ENCODE peak calls at places on chromosomes 7 and 10, in nine cellular contexts. N is hepatocyte, C is fibroblast of pulmonary artery, F is fibroblast of the aortic adventitia, L is astrocyte of the cerebellum, B is astrocyte of the spinal cord, V is upper lobe of right lung, O is tibial nerve, Z is fibroblast of lung. M is an unnamed sample.
A peak's percentile ranks its signal among the peaks of the same experiment; 100 is the strongest.

GRCh38 chr10:73906524-73907447 is 4.1 kb upstream of the PLAU start:
- DNase-seq in C (peak; percentile 99), O (peak; percentile 68), L (peak; percentile 98), N (peak; percentile 81), Z (peak; percentile 99), F (peak; percentile 98), V (no peak), B (peak; percentile 99), M (peak; percentile 99)

GRCh38 chr7:150753239-150753638 is 16.0 kb downstream of the GIMAP5 start:
- DNase-seq in B (no peak), V (no peak), C (no peak), O (no peak), N (no peak), F (no peak), L (no peak), Z (no peak), M (no peak)

GRCh38 chr7:45921699-45922519 is 837 bp upstream of the IGFBP3 start:
- DNase-seq in C (peak; percentile 82), F (peak; percentile 78), V (no peak), B (peak; percentile 83), N (peak; percentile 78), Z (peak; percentile 67), L (peak; percentile 56), O (peak; percentile 67), M (peak; percentile 79)

GRCh38 chr7:20607216-20607615 is 8.3 kb upstream of the ABCB5 start:
- DNase-seq in B (no peak), L (no peak), O (no peak), F (no peak), C (no peak), V (no peak), Z (no peak), N (no peak), M (no peak)

GRCh38 chr10:124450010-124450782 is at the start of gene NKX1-2:
- DNase-seq in L (no peak), Z (no peak), V (no peak), B (no peak), C (no peak), F (no peak), O (no peak), N (peak; percentile 46), M (no peak)

GRCh38 chr10:13882112-13882711 is 295.4 kb downstream of the PRPF18 start:
- DNase-seq in V (no peak), C (peak; percentile 96), Z (peak; percentile 99), N (no peak), O (peak; percentile 43), B (peak; percentile 96), F (peak; percentile 98), L (peak; percentile 95), M (peak; percentile 80)

GRCh38 chr10:113019692-113020424 is 69.8 kb downstream of the TCF7L2 start:
- DNase-seq in Z (no peak), F (no peak), V (no peak), C (no peak), B (no peak), O (no peak), N (peak; percentile 60), L (no peak), M (no peak)

GRCh38 chr10:35387768-35388167 is 51.5 kb downstream of the CCNY start:
- DNase-seq in Z (peak; percentile 80), N (no peak), V (no peak), O (no peak), B (peak; percentile 81), C (peak; percentile 88), L (peak; percentile 37), F (peak; percentile 64), M (peak; percentile 89)

GRCh38 chr7:51013861-51014511 is 231.3 kb upstream of the GRB10 start:
- DNase-seq in Z (no peak), V (peak; percentile 52), O (no peak), N (no peak), L (no peak), B (no peak), C (no peak), F (no peak), M (no peak)

GRCh38 chr10:129323311-129323710 is 143.7 kb upstream of the MGMT start:
- DNase-seq in N (no peak), C (no peak), F (no peak), V (no peak), O (no peak), Z (no peak), L (no peak), B (no peak), M (no peak)

GRCh38 chr7:26157520-26158105 is 5.6 kb downstream of the NFE2L3 start:
- DNase-seq in Z (no peak), L (no peak), V (no peak), O (no peak), F (no peak), B (no peak), C (no peak), N (no peak), M (no peak)

GRCh38 chr10:12588091-12588850 is 238.9 kb downstream of the CAMK1D start:
- DNase-seq in B (no peak), L (no peak), Z (peak; percentile 43), N (no peak), C (no peak), V (no peak), O (no peak), F (peak; percentile 16), M (no peak)
- H3K4me3 ChIP-seq in B (no peak overlapping the region), L (no peak overlapping the region), Z (no peak overlapping the region), N (no peak overlapping the region), C (no peak overlapping the region), V (no peak overlapping the region), O (no peak overlapping the region), F (no peak overlapping the region), M (no peak overlapping the region)

GRCh38 chr10:133440633-133441285 is 13.0 kb upstream of the SCART1 start:
- DNase-seq in F (no peak), Z (no peak), V (peak; percentile 43), L (no peak), N (peak; percentile 1), B (no peak), O (no peak), C (no peak), M (no peak)

GRCh38 chr10:133442191-133442966 is 11.4 kb upstream of the SCART1 start:
- DNase-seq in B (no peak), V (peak; percentile 51), F (no peak), Z (no peak), L (no peak), N (peak; percentile 3), O (no peak), C (no peak), M (no peak)

GRCh38 chr10:133441780-133442179 is 12.0 kb upstream of the SCART1 start:
- DNase-seq in Z (no peak), V (peak; percentile 39), L (no peak), O (no peak), N (peak; percentile 3), F (no peak), B (no peak), C (no peak), M (no peak)

GRCh38 chr10:133439517-133440461 is 14.0 kb upstream of the SCART1 start:
- DNase-seq in O (no peak), B (no peak), L (no peak), N (peak; percentile 2), F (no peak), V (peak; percentile 49), Z (no peak), C (no peak), M (no peak)

GRCh38 chr10:133438711-133439273 is 14.4 kb upstream of the SPRN start:
- DNase-seq in Z (no peak), B (no peak), F (peak; percentile 6), V (no peak), L (no peak), C (peak; percentile 26), O (no peak), N (no peak), M (no peak)
- TF ChIP-seq CTCF in Z (no peak), B (no peak), F (peak; percentile 17), V (no peak), L (no peak), C (peak; percentile 24), O (no peak), N (no peak), M (peak; percentile 15)

DNA sequence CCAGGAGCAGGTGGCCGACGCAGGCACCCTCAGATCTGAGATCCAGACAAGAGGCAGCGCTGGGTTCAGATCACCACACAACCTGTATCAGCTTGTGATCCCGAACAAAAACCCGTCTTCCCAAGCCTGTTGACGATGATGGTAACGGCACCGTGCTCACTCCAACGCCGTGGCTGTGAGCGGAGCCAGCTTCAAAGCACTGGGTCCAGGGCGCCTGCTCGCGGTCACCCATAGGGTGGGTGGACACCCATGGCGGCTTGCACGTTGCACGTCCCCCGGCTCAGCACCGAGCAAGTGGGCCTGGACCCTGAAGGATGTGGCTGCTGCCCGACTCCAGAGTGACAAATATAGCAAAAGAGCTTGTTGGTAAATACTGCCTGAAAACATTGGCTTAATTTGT is 40.9 kb downstream of the FOXK1 start:
- DNase-seq in V (no peak), O (no peak), L (no peak), Z (no peak), F (no peak), B (no peak), C (no peak), N (no peak), M (no peak)
- H3K4me3 ChIP-seq in V (no peak overlapping the region), O (no peak overlapping the region), L (no peak overlapping the region), Z (no peak overlapping the region), F (no peak overlapping the region), B (no peak overlapping the region), C (no peak overlapping the region), N (no peak overlapping the region), M (no peak overlapping the region)

GRCh38 chr10:77252380-77252779 is 385.2 kb downstream of the KCNMA1 start:
- DNase-seq in L (no peak), N (no peak), Z (no peak), B (no peak), V (no peak), O (no peak), C (no peak), F (no peak), M (no peak)

GRCh38 chr10:77249901-77250459 is 387.6 kb downstream of the KCNMA1 start:
- DNase-seq in L (no peak), C (no peak), F (peak; percentile 42), B (no peak), N (no peak), Z (no peak), V (no peak), O (no peak), M (no peak)

GRCh38 chr10:77253037-77253436 is 384.6 kb downstream of the KCNMA1 start:
- DNase-seq in Z (no peak), N (no peak), F (no peak), B (no peak), O (no peak), C (no peak), V (no peak), L (no peak), M (no peak)

GRCh38 chr10:77253665-77254064 is 383.9 kb downstream of the KCNMA1 start:
- DNase-seq in C (no peak), L (no peak), V (no peak), O (no peak), B (no peak), N (no peak), Z (no peak), F (no peak), M (no peak)

DNA sequence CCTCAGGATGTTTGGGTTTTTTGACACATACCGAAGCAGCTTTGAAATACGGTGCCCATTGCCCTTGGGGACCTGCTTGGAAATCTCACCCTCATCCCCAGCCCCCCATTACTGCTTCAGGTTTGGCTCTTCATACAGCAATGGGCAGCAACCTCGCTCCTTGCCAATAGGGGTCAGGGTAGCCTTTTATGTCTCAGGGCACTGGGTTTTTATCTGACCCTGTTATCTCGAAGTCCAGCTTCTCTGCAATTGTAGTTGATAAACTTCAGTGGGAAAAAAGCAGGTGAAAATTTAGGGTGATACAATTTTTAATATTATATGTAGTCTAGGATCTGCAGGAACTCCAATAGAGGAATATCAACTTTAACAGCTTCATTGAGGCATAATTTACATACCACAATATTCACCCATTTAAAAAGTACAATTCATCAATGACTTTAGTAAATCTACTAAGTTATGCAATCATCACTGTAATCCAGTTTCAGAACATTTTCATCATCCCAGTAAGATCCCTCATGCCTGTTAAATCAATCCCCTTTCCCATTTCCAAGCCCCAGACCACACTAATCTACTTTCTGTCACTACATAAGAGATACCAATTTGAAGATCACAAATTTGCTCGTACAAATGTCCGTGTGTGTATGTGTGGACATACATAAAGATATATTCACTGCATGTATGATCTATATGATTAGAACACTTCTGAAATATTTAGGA is 386.2 kb downstream of the KCNMA1 start:
- DNase-seq in L (no peak), Z (peak; percentile 33), C (peak; percentile 42), N (peak; percentile 64), F (peak; percentile 53), B (peak; percentile 55), V (no peak), O (no peak), M (no peak)
- TF ChIP-seq CTCF in L (peak; percentile 78), Z (peak; percentile 53), C (peak; percentile 63), N (peak; percentile 57), F (peak; percentile 58), B (peak; percentile 80), V (peak; percentile 28), O (no peak), M (peak; percentile 76)

M was measured in cardiac fibroblast.